ENCODE peak calls at places on chromosome 18, in four cellular contexts. One of them, this sample, is unnamed.

GRCh38 chr18:37617623-37618022 is 52.0 kb upstream of the CELF4 start:
- DNase-seq in psoas muscle: no peak
- DNase-seq in EH: no peak
- DNase-seq in activated effector memory CD4-positive, alpha-beta T cell treated with anti-CD3 and anti-CD28 coated beads, Interleukin-2, amount 50 U/mL, for 16 hours: no peak
- DNase-seq in this sample: no peak

GRCh38 chr18:6478111-6478510 is 63.4 kb upstream of the L3MBTL4 start:
- DNase-seq in psoas muscle: no peak
- DNase-seq in EH: no peak
- DNase-seq in activated effector memory CD4-positive, alpha-beta T cell treated with anti-CD3 and anti-CD28 coated beads, Interleukin-2, amount 50 U/mL, for 16 hours: no peak
- DNase-seq in this sample: peak

GRCh38 chr18:1585881-1586488 is 681.3 kb downstream of the ADCYAP1 start:
- DNase-seq in psoas muscle: no peak
- DNase-seq in EH: peak
- DNase-seq in activated effector memory CD4-positive, alpha-beta T cell treated with anti-CD3 and anti-CD28 coated beads, Interleukin-2, amount 50 U/mL, for 16 hours: no peak
- DNase-seq in this sample: no peak

GRCh38 chr18:61554117-61554776 is 221.0 kb downstream of the CDH20 start:
- DNase-seq in psoas muscle: peak
- DNase-seq in EH: no peak
- DNase-seq in activated effector memory CD4-positive, alpha-beta T cell treated with anti-CD3 and anti-CD28 coated beads, Interleukin-2, amount 50 U/mL, for 16 hours: peak
- DNase-seq in this sample: peak

GRCh38 chr18:79680100-79680879 is 687 bp downstream of the CTDP1 start:
- DNase-seq in psoas muscle: peak
- DNase-seq in EH: peak
- DNase-seq in activated effector memory CD4-positive, alpha-beta T cell treated with anti-CD3 and anti-CD28 coated beads, Interleukin-2, amount 50 U/mL, for 16 hours: peak
- DNase-seq in this sample: peak

GRCh38 chr18:70288851-70289328 is at the start of gene SOCS6:
- DNase-seq in psoas muscle: peak
- DNase-seq in EH: peak
- DNase-seq in activated effector memory CD4-positive, alpha-beta T cell treated with anti-CD3 and anti-CD28 coated beads, Interleukin-2, amount 50 U/mL, for 16 hours: peak
- DNase-seq in this sample: peak

GRCh38 chr18:408367-408766 is 92.1 kb downstream of the COLEC12 start:
- DNase-seq in psoas muscle: no peak
- DNase-seq in EH: no peak
- DNase-seq in activated effector memory CD4-positive, alpha-beta T cell treated with anti-CD3 and anti-CD28 coated beads, Interleukin-2, amount 50 U/mL, for 16 hours: no peak
- DNase-seq in this sample: no peak

GRCh38 chr18:40079786-40080185 is 1875.2 kb upstream of the PIK3C3 start:
- DNase-seq in psoas muscle: no peak
- DNase-seq in EH: no peak
- DNase-seq in activated effector memory CD4-positive, alpha-beta T cell treated with anti-CD3 and anti-CD28 coated beads, Interleukin-2, amount 50 U/mL, for 16 hours: no peak
- DNase-seq in this sample: no peak

GRCh38 chr18:41917199-41917598 is 37.8 kb upstream of the PIK3C3 start:
- DNase-seq in psoas muscle: no peak
- DNase-seq in EH: no peak
- DNase-seq in activated effector memory CD4-positive, alpha-beta T cell treated with anti-CD3 and anti-CD28 coated beads, Interleukin-2, amount 50 U/mL, for 16 hours: no peak
- DNase-seq in this sample: no peak

GRCh38 chr18:48973731-48974130 is 23.0 kb upstream of the SMAD7 start:
- DNase-seq in psoas muscle: no peak
- DNase-seq in EH: no peak
- DNase-seq in activated effector memory CD4-positive, alpha-beta T cell treated with anti-CD3 and anti-CD28 coated beads, Interleukin-2, amount 50 U/mL, for 16 hours: no peak
- DNase-seq in this sample: no peak

GRCh38 chr18:35041752-35042379 is 653 bp downstream of the MAPRE2 start:
- DNase-seq in psoas muscle: no peak
- DNase-seq in EH: peak
- DNase-seq in activated effector memory CD4-positive, alpha-beta T cell treated with anti-CD3 and anti-CD28 coated beads, Interleukin-2, amount 50 U/mL, for 16 hours: no peak
- DNase-seq in this sample: no peak

GRCh38 chr18:62521082-62521481 is 1.7 kb upstream of the ZCCHC2 start:
- DNase-seq in psoas muscle: no peak
- DNase-seq in EH: no peak
- DNase-seq in activated effector memory CD4-positive, alpha-beta T cell treated with anti-CD3 and anti-CD28 coated beads, Interleukin-2, amount 50 U/mL, for 16 hours: no peak
- DNase-seq in this sample: no peak

GRCh38 chr18:3595282-3596273 is 145.6 kb downstream of the TGIF1 start:
- DNase-seq in psoas muscle: no peak
- DNase-seq in EH: peak
- DNase-seq in activated effector memory CD4-positive, alpha-beta T cell treated with anti-CD3 and anti-CD28 coated beads, Interleukin-2, amount 50 U/mL, for 16 hours: peak
- DNase-seq in this sample: no peak

GRCh38 chr18:3579701-3580100 is 129.7 kb downstream of the TGIF1 start:
- DNase-seq in psoas muscle: no peak
- DNase-seq in EH: peak
- DNase-seq in activated effector memory CD4-positive, alpha-beta T cell treated with anti-CD3 and anti-CD28 coated beads, Interleukin-2, amount 50 U/mL, for 16 hours: no peak
- DNase-seq in this sample: no peak

This sample was measured in heart right ventricle.